ENCODE peak calls at places on chromosomes 13 and 19, in six cellular contexts. P is brain pericyte, R is glomerular endothelial cell, I is IMR-90, V is A673, Q is AG08395. E is an unnamed sample.

GRCh38 chr19:40611096-40611495 is 9.9 kb downstream of the LTBP4 start:
- DNase-seq in P (no peak), R (no peak), I (no peak), V (no peak), Q (no peak), E (no peak)

GRCh38 chr19:55552620-55553019 is 7.3 kb upstream of the SBK3 start:
- DNase-seq in P (no peak), R (no peak), I (peak), V (peak), Q (peak), E (peak)

GRCh38 chr19:32372726-32373613 is 27.6 kb downstream of the ZNF507 start:
- DNase-seq in P (no peak), R (no peak), I (no peak), V (no peak), Q (no peak), E (no peak)

GRCh38 chr13:102642029-102642428 is 45.2 kb downstream of the TPP2 start:
- DNase-seq in P (no peak), R (no peak), I (no peak), V (no peak), Q (no peak), E (no peak)

GRCh38 chr13:48478401-48478800 is 54.5 kb downstream of the RCBTB2 start:
- DNase-seq in P (peak), R (no peak), I (peak), V (no peak), Q (peak), E (no peak)

GRCh38 chr19:2345076-2345475 is 15.0 kb upstream of the TMPRSS9 start:
- DNase-seq in P (no peak), R (no peak), I (no peak), V (no peak), Q (no peak), E (no peak)

GRCh38 chr19:13396256-13397080 is 109.8 kb downstream of the CACNA1A start:
- DNase-seq in P (no peak), R (no peak), I (peak), V (peak), Q (peak), E (peak)

GRCh38 chr13:105196052-105196451 is 1339.4 kb downstream of the EFNB2 start:
- DNase-seq in P (no peak), R (peak), I (peak), V (peak), Q (peak), E (peak)

GRCh38 chr13:23201870-23202269 is 21.1 kb downstream of the SGCG start:
- DNase-seq in P (no peak), R (no peak), I (no peak), V (no peak), Q (no peak), E (no peak)

GRCh38 chr19:45889210-45889885 is 3.4 kb upstream of the IRF2BP1 start:
- DNase-seq in P (no peak), R (no peak), I (no peak), V (no peak), Q (no peak), E (no peak)

GRCh38 chr19:10295305-10295846 is 5.6 kb downstream of the ICAM5 start:
- DNase-seq in P (no peak), R (no peak), I (no peak), V (no peak), Q (no peak), E (no peak)

GRCh38 chr19:50224986-50225747 is 21.7 kb downstream of the MYH14 start:
- DNase-seq in P (no peak), R (no peak), I (no peak), V (no peak), Q (no peak), E (peak)

GRCh38 chr13:99380921-99381645 is 73.9 kb upstream of the GPR183 start:
- DNase-seq in P (no peak), R (no peak), I (peak), V (no peak), Q (no peak), E (no peak)

GRCh38 chr19:45101796-45102195 is 8.8 kb downstream of the PPP1R37 start:
- DNase-seq in P (no peak), R (no peak), I (no peak), V (no peak), Q (no peak), E (no peak)

GRCh38 chr19:18841400-18841799 is 9.6 kb downstream of the UPF1 start:
- DNase-seq in P (no peak), R (no peak), I (no peak), V (no peak), Q (no peak), E (no peak)

GRCh38 chr13:36157475-36157874 is 26.3 kb upstream of the DCLK1 start:
- DNase-seq in P (peak), R (no peak), I (no peak), V (peak), Q (no peak), E (peak)

GRCh38 chr19:993831-994393 is 6.3 kb upstream of the GRIN3B start:
- DNase-seq in P (no peak), R (no peak), I (no peak), V (no peak), Q (no peak), E (no peak)

GRCh38 chr19:33562636-33563035 is 41.0 kb upstream of the PEPD start:
- DNase-seq in P (no peak), R (no peak), I (no peak), V (no peak), Q (no peak), E (no peak)

GRCh38 chr13:113639661-113640262 is 18.2 kb downstream of the ATP4B start:
- DNase-seq in P (no peak), R (no peak), I (no peak), V (no peak), Q (no peak), E (no peak)

GRCh38 chr19:35381318-35381717 is 10.4 kb downstream of the GPR42 start:
- DNase-seq in P (no peak), R (no peak), I (no peak), V (no peak), Q (no peak), E (no peak)

GRCh38 chr19:50214699-50215543 is 11.5 kb downstream of the MYH14 start:
- DNase-seq in P (no peak), R (no peak), I (no peak), V (no peak), Q (no peak), E (no peak)

GRCh38 chr19:19064098-19064722 is 416 bp downstream of the SLC25A42 start:
- DNase-seq in P (no peak), R (no peak), I (no peak), V (no peak), Q (no peak), E (peak)

GRCh38 chr19:23539499-23539898 is 144.2 kb upstream of the ZNF91 start:
- DNase-seq in P (no peak), R (no peak), I (no peak), V (no peak), Q (no peak), E (no peak)